ENCODE peak calls at places on chromosomes 3 and 15, in eight cellular contexts. G is T1000, L is NAMALWA, D is NCI-H2029, I is HCEC 1CT, O is left ventricle myocardium inferior, S is fibroblast of gingiva, W is NCI-H1436. E is an unnamed sample.

GRCh38 chr15:38890194-38890593 is 325.6 kb upstream of the RASGRP1 start:
- DNase-seq in G (no peak), L (no peak), D (no peak), I (no peak), O (no peak), S (no peak), W (no peak), E (no peak)

GRCh38 chr3:197599089-197599765 is 43.5 kb upstream of the BDH1 start:
- DNase-seq in G (no peak), L (peak; percentile 85), D (no peak), I (peak; percentile 62), O (peak; percentile 63), S (peak; percentile 78), W (no peak), E (peak; percentile 73)

GRCh38 chr3:11379238-11379823 is 107.1 kb downstream of the ATG7 start:
- DNase-seq in G (no peak), L (peak; percentile 66), D (peak; percentile 49), I (peak; percentile 33), O (no peak), S (peak; percentile 50), W (no peak), E (peak; percentile 19)

GRCh38 chr3:127682576-127682975 is 9.8 kb downstream of the ABTB1 start:
- DNase-seq in G (no peak), L (no peak), D (no peak), I (no peak), O (peak; percentile 12), S (no peak), W (no peak), E (no peak)

GRCh38 chr15:52200831-52201365 is 9.7 kb upstream of the GNB5 start:
- DNase-seq in G (no peak), L (no peak), D (no peak), I (no peak), O (no peak), S (no peak), W (no peak), E (no peak)

GRCh38 chr15:73515520-73515919 is 72.6 kb downstream of the REC114 start:
- DNase-seq in G (no peak), L (no peak), D (no peak), I (no peak), O (no peak), S (no peak), W (no peak), E (no peak)

GRCh38 chr15:61994216-61994615 is 66.0 kb downstream of the VPS13C start:
- DNase-seq in G (no peak), L (no peak), D (no peak), I (peak; percentile 43), O (no peak), S (peak; percentile 48), W (no peak), E (peak; percentile 3)

GRCh38 chr15:60798821-60799220 is 319.9 kb upstream of the ICE2 start:
- DNase-seq in G (no peak), L (no peak), D (no peak), I (peak; percentile 80), O (no peak), S (peak; percentile 62), W (no peak), E (peak; percentile 58)

GRCh38 chr15:33941279-33942063 is 26.8 kb upstream of the CHRM5 start:
- DNase-seq in G (no peak), L (no peak), D (peak; percentile 49), I (no peak), O (no peak), S (no peak), W (no peak), E (no peak)

GRCh38 chr3:128623762-128624176 is 26.8 kb downstream of the RPN1 start:
- DNase-seq in G (no peak), L (no peak), D (no peak), I (peak; percentile 89), O (no peak), S (peak; percentile 94), W (no peak), E (no peak)

GRCh38 chr15:81480645-81481053 is 106.6 kb upstream of the TMC3 start:
- DNase-seq in G (no peak), L (peak; percentile 78), D (peak; percentile 38), I (peak; percentile 44), O (no peak), S (peak; percentile 42), W (peak; percentile 52), E (peak; percentile 34)

GRCh38 chr15:37090543-37091175 is 9.7 kb downstream of the MEIS2 start:
- DNase-seq in G (no peak), L (no peak), D (no peak), I (no peak), O (no peak), S (no peak), W (no peak), E (no peak)

GRCh38 chr15:68557469-68558317 is 21.1 kb upstream of the CORO2B start:
- DNase-seq in G (no peak), L (no peak), D (no peak), I (no peak), O (no peak), S (no peak), W (no peak), E (no peak)

GRCh38 chr3:142270407-142270806 is 45.0 kb upstream of the GK5 start:
- DNase-seq in G (no peak), L (no peak), D (no peak), I (no peak), O (no peak), S (no peak), W (no peak), E (no peak)

GRCh38 chr3:12994357-12994606 is 78.9 kb downstream of the IQSEC1 start:
- DNase-seq in G (no peak), L (no peak), D (no peak), I (no peak), O (peak; percentile 69), S (no peak), W (no peak), E (no peak)

GRCh38 chr15:28125673-28126651 is 26.8 kb upstream of the OCA2 start:
- DNase-seq in G (no peak), L (peak; percentile 64), D (peak; percentile 8), I (peak; percentile 15), O (no peak), S (peak; percentile 49), W (peak; percentile 3), E (no peak)

GRCh38 chr15:99511865-99512632 is 53.7 kb upstream of the MEF2A start:
- DNase-seq in G (no peak), L (peak; percentile 99), D (no peak), I (no peak), O (no peak), S (peak; percentile 48), W (no peak), E (no peak)

GRCh38 chr3:61847784-61848462 is 286.6 kb downstream of the PTPRG start:
- DNase-seq in G (no peak), L (no peak), D (peak; percentile 44), I (peak; percentile 42), O (peak; percentile 71), S (peak; percentile 66), W (no peak), E (no peak)

GRCh38 chr3:43995929-43996378 is 245.7 kb upstream of the TOPAZ1 start:
- DNase-seq in G (no peak), L (no peak), D (no peak), I (no peak), O (no peak), S (no peak), W (no peak), E (no peak)

GRCh38 chr3:48435774-48436476 is 4.0 kb downstream of the CCDC51 start:
- DNase-seq in G (peak; percentile 65), L (peak; percentile 84), D (peak; percentile 46), I (peak; percentile 66), O (peak; percentile 87), S (peak; percentile 69), W (peak; percentile 53), E (peak; percentile 66)

GRCh38 chr3:42229266-42229941 is 36.6 kb downstream of the CCK start:
- DNase-seq in G (no peak), L (no peak), D (no peak), I (no peak), O (no peak), S (no peak), W (no peak), E (no peak)

GRCh38 chr3:188196232-188196990 is 42.5 kb downstream of the LPP start:
- DNase-seq in G (no peak), L (no peak), D (no peak), I (peak; percentile 59), O (no peak), S (no peak), W (no peak), E (no peak)

GRCh38 chr3:184333700-184334099 is 3.7 kb upstream of the FAM131A start:
- DNase-seq in G (no peak), L (no peak), D (no peak), I (no peak), O (no peak), S (no peak), W (no peak), E (no peak)

GRCh38 chr3:10988003-10988402 is 4.5 kb upstream of the SLC6A1 start:
- DNase-seq in G (no peak), L (no peak), D (no peak), I (no peak), O (no peak), S (no peak), W (no peak), E (no peak)

GRCh38 chr15:68235022-68235421 is 5.5 kb upstream of the CLN6 start:
- DNase-seq in G (no peak), L (no peak), D (no peak), I (no peak), O (no peak), S (no peak), W (no peak), E (no peak)

GRCh38 chr3:77039606-77040553 is at the start of gene ROBO2:
- DNase-seq in G (peak; percentile 61), L (no peak), D (no peak), I (peak; percentile 18), O (peak; percentile 18), S (peak; percentile 35), W (no peak), E (peak; percentile 1)